ENCODE peak calls at places on chromosome 10, in four cellular contexts. L, P, N and I are unnamed samples.

GRCh38 chr10:79176052-79176501 is 107.3 kb downstream of the ZMIZ1 start:
- DNase-seq in N (no peak), P (no peak), L (no peak), I (no peak)

GRCh38 chr10:103980246-103980906 is 13.4 kb downstream of the SLK start:
- DNase-seq in N (no peak), P (no peak), L (no peak), I (no peak)

GRCh38 chr10:69639291-69640195 is 9.5 kb downstream of the FAM241B start:
- DNase-seq in P (no peak), N (peak), L (peak), I (peak)

GRCh38 chr10:120586471-120586872 is 129.4 kb downstream of the PLPP4 start:
- DNase-seq in P (no peak), N (no peak), L (no peak), I (no peak)

GRCh38 chr10:79405221-79405994 is 40.0 kb downstream of the ZCCHC24 start:
- DNase-seq in N (no peak), L (peak), P (no peak), I (no peak)

GRCh38 chr10:3805227-3805790 is 20.3 kb upstream of the KLF6 start:
- DNase-seq in L (no peak), N (peak), P (peak), I (no peak)

GRCh38 chr10:55793024-55793423 is 568.0 kb downstream of the ZWINT start:
- DNase-seq in P (no peak), N (no peak), L (no peak), I (no peak)

GRCh38 chr10:111114931-111115500 is 38.2 kb downstream of the ADRA2A start:
- DNase-seq in P (no peak), N (no peak), L (no peak), I (no peak)

GRCh38 chr10:96880575-96880974 is 48.5 kb downstream of the LCOR start:
- DNase-seq in L (no peak), P (no peak), N (no peak), I (no peak)

GRCh38 chr10:48554246-48554645 is 50.6 kb downstream of the ARHGAP22 start:
- DNase-seq in N (no peak), P (no peak), L (no peak), I (no peak)

GRCh38 chr10:89279449-89279869 is 22.4 kb upstream of the IFIT2 start:
- DNase-seq in P (no peak), N (no peak), L (no peak), I (no peak)

GRCh38 chr10:20890009-20890408 is 7.1 kb downstream of the NEBL start:
- DNase-seq in N (no peak), P (no peak), L (no peak), I (no peak)

GRCh38 chr10:5199398-5199797 is 2.8 kb downstream of the AKR1C4 start:
- DNase-seq in L (no peak), N (no peak), P (no peak), I (no peak)

GRCh38 chr10:17009228-17009700 is 120.3 kb downstream of the CUBN start:
- DNase-seq in P (no peak), L (no peak), N (no peak), I (peak)

GRCh38 chr10:3785849-3786290 is 861 bp upstream of the KLF6 start:
- DNase-seq in N (peak), P (no peak), L (peak), I (no peak)

GRCh38 chr10:127882391-127882790 is 10.3 kb downstream of the CLRN3 start:
- DNase-seq in N (no peak), P (no peak), L (no peak), I (no peak)

GRCh38 chr10:47060993-47061500 is 149.8 kb downstream of the PTPN20 start:
- DNase-seq in P (no peak), L (no peak), N (no peak), I (no peak)

GRCh38 chr10:65030263-65030662 is 1509.1 kb downstream of the REEP3 start:
- DNase-seq in N (no peak), P (no peak), L (no peak), I (no peak)

GRCh38 chr10:115861455-115861854 is 411.6 kb downstream of the GFRA1 start:
- DNase-seq in N (no peak), L (no peak), P (no peak), I (peak)

GRCh38 chr10:129697463-129698247 is 230.6 kb downstream of the MGMT start:
- DNase-seq in L (no peak), P (no peak), N (no peak), I (no peak)

GRCh38 chr10:112950714-112951348 is 784 bp downstream of the TCF7L2 start:
- DNase-seq in P (no peak), N (no peak), L (peak), I (no peak)

GRCh38 chr10:23826399-23826798 is 382.5 kb upstream of the KIAA1217 start:
- DNase-seq in N (no peak), L (peak), P (peak), I (no peak)

GRCh38 chr10:1412531-1413189 is 324.7 kb downstream of the ADARB2 start:
- DNase-seq in N (no peak), P (no peak), L (no peak), I (no peak)

GRCh38 chr10:5293691-5294550 is 70.8 kb upstream of the UCN3 start:
- DNase-seq in N (peak), L (peak), P (no peak), I (no peak)

GRCh38 chr10:96918214-96919002 is 86.3 kb downstream of the LCOR start:
- DNase-seq in L (no peak), P (no peak), N (no peak), I (no peak)

GRCh38 chr10:113544392-113544791 is 8.5 kb upstream of the HABP2 start:
- DNase-seq in P (no peak), N (no peak), L (no peak), I (no peak)

GRCh38 chr10:65769828-65770227 is 1156.0 kb upstream of the LRRTM3 start:
- DNase-seq in P (no peak), L (no peak), N (no peak), I (no peak)

GRCh38 chr10:49055231-49055850 is 60.0 kb downstream of the VSTM4 start:
- DNase-seq in P (peak), L (peak), N (no peak), I (peak)

GRCh38 chr10:80497187-80498038 is 40.3 kb upstream of the SH2D4B start:
- DNase-seq in P (peak), N (peak), L (no peak), I (peak)

GRCh38 chr10:102310356-102311024 is 65.2 kb downstream of the GBF1 start:
- DNase-seq in L (peak), P (no peak), N (no peak), I (no peak)

GRCh38 chr10:48582970-48583369 is 21.9 kb downstream of the ARHGAP22 start:
- DNase-seq in N (no peak), P (no peak), L (no peak), I (no peak)

GRCh38 chr10:49005270-49005669 is 65.6 kb upstream of the LRRC18 start:
- DNase-seq in P (no peak), N (no peak), L (no peak), I (no peak)

GRCh38 chr10:96342402-96342801 is 16.4 kb downstream of the OPALIN start:
- DNase-seq in L (no peak), N (no peak), P (no peak), I (no peak)

GRCh38 chr10:10499839-10500238 is 517.8 kb upstream of the CELF2 start:
- DNase-seq in L (no peak), P (no peak), N (no peak), I (no peak)

GRCh38 chr10:30973737-30974136 is 57.9 kb downstream of the ZNF438 start:
- DNase-seq in P (no peak), N (no peak), L (no peak), I (no peak)

GRCh38 chr10:17181751-17182150 is 19.7 kb downstream of the TRDMT1 start:
- DNase-seq in N (no peak), P (no peak), L (peak), I (no peak)

GRCh38 chr10:37872283-37872682 is 14.9 kb upstream of the ZNF248 start:
- DNase-seq in P (no peak), N (no peak), L (no peak), I (no peak)

GRCh38 chr10:83476211-83476610 is 663.1 kb upstream of the GHITM start:
- DNase-seq in N (no peak), L (no peak), P (no peak), I (no peak)

GRCh38 chr10:11437391-11438241 is 173.8 kb downstream of the USP6NL start:
- DNase-seq in P (no peak), N (no peak), L (no peak), I (no peak)

DNA sequence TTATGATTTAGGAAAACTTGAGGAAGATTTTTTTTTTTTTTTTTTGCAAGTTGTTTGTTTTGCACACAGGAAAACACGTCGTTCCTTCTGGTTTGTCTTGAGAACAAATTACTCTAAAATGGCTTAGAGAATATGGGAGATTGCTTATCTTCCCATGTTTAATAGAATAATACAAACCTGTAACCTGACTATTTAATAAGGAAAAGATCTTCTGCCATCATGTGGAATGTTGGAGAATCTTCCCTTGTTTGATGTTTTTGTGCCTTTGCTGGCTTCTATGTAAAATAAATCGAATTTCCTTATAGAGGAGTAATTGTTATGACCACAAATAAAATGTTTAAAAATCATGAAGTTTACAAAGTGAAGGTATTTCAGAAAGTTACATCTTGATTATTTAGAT is 818.8 kb downstream of the GATA3 start:
- DNase-seq in L (peak), P (no peak), N (no peak), I (no peak)
- TF ChIP-seq CTCF in L (peak), P (no peak), N (no peak), I (no peak)

GRCh38 chr10:75107756-75108683 is 3.4 kb upstream of the SAMD8 start:
- DNase-seq in L (no peak), N (peak), P (no peak), I (no peak)

GRCh38 chr10:75109459-75109778 is 2.0 kb upstream of the SAMD8 start:
- DNase-seq in N (no peak), L (no peak), P (no peak), I (no peak)

GRCh38 chr10:75110006-75110632 is 1.3 kb upstream of the SAMD8 start:
- DNase-seq in P (no peak), L (no peak), N (peak), I (no peak)

GRCh38 chr10:75111367-75111905 is at the start of gene SAMD8:
- DNase-seq in N (peak), P (peak), L (peak), I (peak)

GRCh38 chr10:75108684-75109458 is 2.6 kb upstream of the SAMD8 start:
- DNase-seq in P (no peak), N (peak), L (peak), I (no peak)
- TF ChIP-seq CTCF in P (peak), N (peak), L (peak), I (peak)

GRCh38 chr10:98470850-98471249 is 24.1 kb upstream of the HPS1 start:
- DNase-seq in L (no peak), P (no peak), N (no peak), I (no peak)

GRCh38 chr10:98465866-98466265 is 19.1 kb upstream of the HPS1 start:
- DNase-seq in P (no peak), N (no peak), L (no peak), I (no peak)

GRCh38 chr10:98469532-98469931 is 22.8 kb upstream of the HPS1 start:
- DNase-seq in P (no peak), L (no peak), N (no peak), I (no peak)

GRCh38 chr10:98466916-98467505 is 20.3 kb upstream of the HPS1 start:
- DNase-seq in L (no peak), P (no peak), N (no peak), I (no peak)

DNA sequence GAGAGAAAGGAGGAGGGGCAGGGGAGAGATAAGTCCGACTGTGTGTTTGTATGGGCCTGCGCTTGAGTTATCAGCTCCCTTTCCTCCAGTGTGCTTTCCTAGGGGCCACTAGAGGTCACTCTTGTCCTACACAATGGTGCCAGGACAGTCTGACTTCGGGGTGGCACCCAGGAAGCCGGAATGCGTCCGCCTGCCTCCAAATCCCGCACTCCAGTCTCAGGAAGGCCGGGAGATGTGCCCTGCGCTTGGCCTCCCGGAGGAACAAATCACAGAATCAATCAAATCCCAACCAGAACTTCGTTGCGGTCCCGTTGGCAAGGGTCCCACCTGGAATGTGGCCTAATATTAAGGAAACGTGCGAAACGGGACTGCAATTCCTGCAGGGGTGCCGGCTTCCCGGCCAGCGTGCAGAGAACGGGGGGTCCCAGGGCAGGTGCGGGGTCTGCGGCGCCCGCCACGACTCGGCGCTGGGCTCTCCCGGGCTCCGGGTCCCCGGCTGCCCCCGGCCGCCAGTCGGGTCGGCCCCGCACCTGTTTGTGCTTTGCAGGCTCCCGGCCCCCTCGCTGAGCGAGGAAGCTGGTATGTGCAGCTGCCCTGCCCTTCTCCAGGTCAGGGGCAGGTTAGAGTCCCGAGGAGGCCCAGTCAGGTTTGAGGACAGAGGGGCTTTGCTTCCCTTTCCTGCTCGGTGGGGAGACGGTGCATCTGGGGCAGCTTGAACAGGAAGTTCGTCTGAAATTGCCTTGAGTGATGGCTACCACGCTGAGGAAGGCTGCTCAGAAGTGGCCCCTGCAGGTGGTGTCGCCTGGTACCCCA is 21.0 kb upstream of the HPS1 start:
- DNase-seq in P (peak), N (peak), L (peak), I (peak)
- TF ChIP-seq CTCF in P (peak), N (peak), L (peak), I (peak)

DNA sequence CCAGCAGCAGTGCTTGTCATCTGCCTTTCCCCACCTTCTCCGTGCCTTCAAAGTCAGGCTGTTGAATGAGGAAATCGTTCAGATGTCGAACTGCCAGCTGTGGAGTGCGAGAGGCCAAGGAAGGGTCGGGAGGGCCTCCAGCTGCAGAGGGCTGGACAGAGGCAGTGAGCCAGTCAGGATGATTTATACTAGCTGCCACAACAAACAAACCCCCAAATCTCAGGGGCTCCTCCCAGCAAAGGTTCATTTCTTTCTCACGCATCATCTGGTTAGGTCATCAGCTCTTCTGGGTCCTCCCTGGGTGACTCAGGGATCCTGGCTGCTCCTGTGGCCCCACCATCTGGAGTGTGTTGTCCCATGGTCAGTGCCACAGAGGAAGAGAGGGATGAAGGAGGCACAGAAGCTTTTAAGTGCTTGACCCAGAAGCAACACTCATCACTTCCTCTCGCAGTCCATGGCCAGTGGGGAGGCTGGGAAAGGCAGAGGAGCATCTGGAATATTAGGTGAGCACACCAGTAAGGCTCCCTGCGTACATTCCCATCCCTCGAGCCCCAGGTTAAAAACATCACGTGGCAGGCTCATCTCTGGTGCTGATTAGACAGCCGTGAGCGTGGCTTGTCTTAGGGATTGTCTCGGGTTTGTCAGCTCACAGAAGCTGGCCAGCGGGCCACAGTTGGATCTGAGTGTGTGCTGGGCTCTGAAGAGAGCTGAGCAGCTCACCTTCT is 140.7 kb downstream of the RGS10 start:
- DNase-seq in N (peak), P (peak), L (peak), I (peak)
- TF ChIP-seq CTCF in N (no peak), P (no peak), L (no peak), I (no peak)

GRCh38 chr10:99276848-99277486 is 41.3 kb upstream of the HPSE2 start:
- DNase-seq in P (no peak), L (peak), N (no peak), I (no peak)
- TF ChIP-seq CTCF in P (peak), L (peak), N (peak), I (no peak)

GRCh38 chr10:132634241-132634946 is 96.8 kb downstream of the INPP5A start:
- DNase-seq in P (no peak), L (no peak), N (peak), I (no peak)
- TF ChIP-seq CTCF in P (peak), L (no peak), N (no peak), I (no peak)

DNA sequence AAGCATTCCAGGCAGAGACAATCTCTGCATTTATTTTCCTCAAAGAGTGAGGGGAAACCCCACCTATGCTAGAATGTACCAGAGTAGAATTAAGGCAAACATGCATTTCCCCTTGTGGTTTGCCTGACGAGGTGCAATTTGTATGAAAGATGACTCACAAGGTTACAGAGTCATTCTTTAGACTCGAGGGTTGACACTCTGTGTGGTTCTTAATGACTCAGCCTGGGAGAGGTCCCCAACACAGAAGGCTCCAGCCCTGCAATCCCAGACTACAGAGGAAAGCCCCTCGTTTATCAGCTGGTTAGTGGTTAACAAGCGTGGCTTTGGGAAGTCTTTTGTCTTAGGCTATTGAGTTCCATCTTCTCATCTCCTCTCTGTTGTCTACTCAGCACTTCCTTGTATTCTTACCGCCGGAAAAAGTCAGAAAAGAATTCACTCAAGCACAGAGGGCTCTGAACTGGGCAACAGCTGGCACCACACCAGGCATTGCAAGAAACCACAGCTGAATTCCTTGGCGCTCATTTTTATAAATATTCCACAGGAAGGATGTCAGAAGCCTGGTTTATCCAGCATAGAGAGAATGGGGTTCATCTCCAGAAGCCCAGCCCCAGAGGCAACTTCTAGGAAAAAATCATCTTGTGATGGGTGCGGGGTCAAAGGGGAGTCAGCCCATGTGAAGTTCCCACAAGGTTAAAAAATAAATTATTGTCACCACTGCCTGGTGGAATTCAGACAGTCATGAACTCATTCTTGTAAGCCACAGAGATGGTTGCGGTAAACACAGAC is 24.4 kb upstream of the SVIL start:
- DNase-seq in L (peak), N (peak), P (peak), I (peak)
- TF ChIP-seq CTCF in L (peak), N (peak), P (peak), I (peak)

DNA sequence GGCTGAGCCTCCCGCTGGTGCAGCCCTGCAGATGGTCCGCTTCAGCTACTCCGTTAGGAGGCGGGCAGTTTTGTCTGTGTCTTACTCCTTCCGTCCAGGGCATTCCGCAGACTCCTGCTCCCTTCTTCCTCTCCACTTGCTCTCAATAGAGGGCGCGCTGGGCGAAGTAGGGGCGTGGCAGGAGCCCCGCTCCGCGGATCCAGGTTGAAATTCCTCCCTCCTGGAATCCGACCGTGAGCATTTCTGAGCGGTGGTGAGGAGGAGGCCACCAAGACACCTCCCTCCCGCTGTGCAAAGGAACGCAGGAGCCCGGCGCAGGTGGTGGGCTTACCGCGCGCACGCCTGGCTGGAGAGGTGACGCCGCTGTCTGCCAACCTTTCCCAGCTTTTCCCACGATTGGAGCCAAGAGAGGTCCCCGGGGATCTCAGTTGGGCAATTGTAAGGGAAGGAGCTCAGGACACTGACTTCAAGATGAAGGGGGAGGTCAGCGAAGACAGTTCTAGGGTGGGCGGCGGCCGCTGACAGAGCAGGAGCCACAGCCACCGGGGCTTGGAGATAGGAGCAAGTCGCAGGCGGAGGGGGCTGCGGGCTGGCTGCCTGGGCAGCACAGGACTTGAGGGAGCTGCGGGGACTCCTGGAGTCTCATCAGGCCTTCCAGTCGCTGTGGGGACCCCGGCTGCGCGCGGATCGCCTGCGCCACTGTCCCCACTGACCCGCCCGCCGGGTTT is 1011.3 kb downstream of the XPNPEP1 start:
- DNase-seq in L (peak), P (peak), N (peak), I (no peak)
- TF ChIP-seq CTCF in L (peak), P (peak), N (peak), I (peak)